ENCODE peak calls at places on chromosome 15, in four cellular contexts. One of them, this sample, is unnamed.

GRCh38 chr15:61517776-61518175 is 288.7 kb upstream of the RORA start:
- ATAC-seq in heart left ventricle: no peak
- ATAC-seq in gastrocnemius medialis: no peak
- ATAC-seq in CD4-positive, CD25-positive, alpha-beta regulatory T cell: no peak
- ATAC-seq in this sample: no peak

GRCh38 chr15:71011503-71012155 is 103.6 kb upstream of the THSD4 start:
- ATAC-seq in heart left ventricle: peak
- ATAC-seq in gastrocnemius medialis: no peak
- ATAC-seq in CD4-positive, CD25-positive, alpha-beta regulatory T cell: no peak
- ATAC-seq in this sample: no peak

GRCh38 chr15:31752905-31753304 is 277.4 kb upstream of the CHRNA7 start:
- ATAC-seq in heart left ventricle: no peak
- ATAC-seq in gastrocnemius medialis: no peak
- ATAC-seq in CD4-positive, CD25-positive, alpha-beta regulatory T cell: no peak
- ATAC-seq in this sample: no peak

GRCh38 chr15:99154271-99154670 is 49.4 kb downstream of the SYNM start:
- ATAC-seq in heart left ventricle: no peak
- ATAC-seq in gastrocnemius medialis: no peak
- ATAC-seq in CD4-positive, CD25-positive, alpha-beta regulatory T cell: no peak
- ATAC-seq in this sample: no peak

GRCh38 chr15:78035319-78035718 is 42.2 kb downstream of the TBC1D2B start:
- ATAC-seq in heart left ventricle: peak
- ATAC-seq in gastrocnemius medialis: no peak
- ATAC-seq in CD4-positive, CD25-positive, alpha-beta regulatory T cell: no peak
- ATAC-seq in this sample: peak

GRCh38 chr15:36678308-36678707 is 98.9 kb downstream of the CDIN1 start:
- ATAC-seq in heart left ventricle: peak
- ATAC-seq in gastrocnemius medialis: no peak
- ATAC-seq in CD4-positive, CD25-positive, alpha-beta regulatory T cell: no peak
- ATAC-seq in this sample: no peak

GRCh38 chr15:101438482-101439284 is 50.8 kb downstream of the PCSK6 start:
- ATAC-seq in heart left ventricle: no peak
- ATAC-seq in gastrocnemius medialis: no peak
- ATAC-seq in CD4-positive, CD25-positive, alpha-beta regulatory T cell: no peak
- ATAC-seq in this sample: no peak

GRCh38 chr15:92958105-92958504 is 58.0 kb downstream of the CHD2 start:
- ATAC-seq in heart left ventricle: no peak
- ATAC-seq in gastrocnemius medialis: no peak
- ATAC-seq in CD4-positive, CD25-positive, alpha-beta regulatory T cell: peak
- ATAC-seq in this sample: no peak

GRCh38 chr15:39167114-39168058 is 413.5 kb upstream of the THBS1 start:
- ATAC-seq in heart left ventricle: peak
- ATAC-seq in gastrocnemius medialis: peak
- ATAC-seq in CD4-positive, CD25-positive, alpha-beta regulatory T cell: no peak
- ATAC-seq in this sample: peak

GRCh38 chr15:41866872-41867579 is 26.8 kb downstream of the SPTBN5 start:
- ATAC-seq in heart left ventricle: no peak
- ATAC-seq in gastrocnemius medialis: no peak
- ATAC-seq in CD4-positive, CD25-positive, alpha-beta regulatory T cell: no peak
- ATAC-seq in this sample: no peak

GRCh38 chr15:39156166-39156565 is 424.7 kb upstream of the THBS1 start:
- ATAC-seq in heart left ventricle: peak
- ATAC-seq in gastrocnemius medialis: peak
- ATAC-seq in CD4-positive, CD25-positive, alpha-beta regulatory T cell: no peak
- ATAC-seq in this sample: peak

GRCh38 chr15:60552224-60552623 is 73.3 kb upstream of the ICE2 start:
- ATAC-seq in heart left ventricle: no peak
- ATAC-seq in gastrocnemius medialis: no peak
- ATAC-seq in CD4-positive, CD25-positive, alpha-beta regulatory T cell: no peak
- ATAC-seq in this sample: no peak

GRCh38 chr15:92664178-92664900 is 8.8 kb upstream of the FAM174B start:
- ATAC-seq in heart left ventricle: no peak
- ATAC-seq in gastrocnemius medialis: no peak
- ATAC-seq in CD4-positive, CD25-positive, alpha-beta regulatory T cell: no peak
- ATAC-seq in this sample: no peak

GRCh38 chr15:48395532-48396011 is 64.3 kb downstream of the DUT start:
- ATAC-seq in heart left ventricle: peak
- ATAC-seq in gastrocnemius medialis: peak
- ATAC-seq in CD4-positive, CD25-positive, alpha-beta regulatory T cell: no peak
- ATAC-seq in this sample: peak

GRCh38 chr15:77266708-77267387 is 153.1 kb downstream of the PEAK1 start:
- ATAC-seq in heart left ventricle: no peak
- ATAC-seq in gastrocnemius medialis: no peak
- ATAC-seq in CD4-positive, CD25-positive, alpha-beta regulatory T cell: no peak
- ATAC-seq in this sample: no peak

GRCh38 chr15:75712668-75713337 is at the start of gene CSPG4:
- ATAC-seq in heart left ventricle: peak
- ATAC-seq in gastrocnemius medialis: peak
- ATAC-seq in CD4-positive, CD25-positive, alpha-beta regulatory T cell: no peak
- ATAC-seq in this sample: peak

GRCh38 chr15:77747175-77748077 is 114.7 kb upstream of the LINGO1 start:
- ATAC-seq in heart left ventricle: no peak
- ATAC-seq in gastrocnemius medialis: no peak
- ATAC-seq in CD4-positive, CD25-positive, alpha-beta regulatory T cell: no peak
- ATAC-seq in this sample: peak

GRCh38 chr15:40320931-40321371 is 2.5 kb upstream of the INAFM2 start:
- ATAC-seq in heart left ventricle: no peak
- ATAC-seq in gastrocnemius medialis: peak
- ATAC-seq in CD4-positive, CD25-positive, alpha-beta regulatory T cell: peak
- ATAC-seq in this sample: no peak

GRCh38 chr15:42693496-42693895 is 43.4 kb downstream of the CDAN1 start:
- ATAC-seq in heart left ventricle: no peak
- ATAC-seq in gastrocnemius medialis: no peak
- ATAC-seq in CD4-positive, CD25-positive, alpha-beta regulatory T cell: no peak
- ATAC-seq in this sample: no peak

GRCh38 chr15:34994925-34995324 is 6.8 kb upstream of the ZNF770 start:
- ATAC-seq in heart left ventricle: no peak
- ATAC-seq in gastrocnemius medialis: no peak
- ATAC-seq in CD4-positive, CD25-positive, alpha-beta regulatory T cell: no peak
- ATAC-seq in this sample: no peak
- H3K27ac ChIP-seq in heart left ventricle: no peak
- H3K27ac ChIP-seq in gastrocnemius medialis: no peak
- H3K27ac ChIP-seq in CD4-positive, CD25-positive, alpha-beta regulatory T cell: no peak
- H3K27ac ChIP-seq in this sample: no peak

GRCh38 chr15:57223887-57224286 is 152.4 kb upstream of the CGNL1 start:
- ATAC-seq in heart left ventricle: no peak
- ATAC-seq in gastrocnemius medialis: no peak
- ATAC-seq in CD4-positive, CD25-positive, alpha-beta regulatory T cell: no peak
- ATAC-seq in this sample: no peak

GRCh38 chr15:57217716-57218598 is 158.3 kb upstream of the CGNL1 start:
- ATAC-seq in heart left ventricle: no peak
- ATAC-seq in gastrocnemius medialis: no peak
- ATAC-seq in CD4-positive, CD25-positive, alpha-beta regulatory T cell: no peak
- ATAC-seq in this sample: no peak

GRCh38 chr15:57218826-57219576 is 157.3 kb upstream of the CGNL1 start:
- ATAC-seq in heart left ventricle: peak
- ATAC-seq in gastrocnemius medialis: no peak
- ATAC-seq in CD4-positive, CD25-positive, alpha-beta regulatory T cell: no peak
- ATAC-seq in this sample: no peak

GRCh38 chr15:57223345-57223744 is 153.0 kb upstream of the CGNL1 start:
- ATAC-seq in heart left ventricle: no peak
- ATAC-seq in gastrocnemius medialis: no peak
- ATAC-seq in CD4-positive, CD25-positive, alpha-beta regulatory T cell: no peak
- ATAC-seq in this sample: no peak

DNA sequence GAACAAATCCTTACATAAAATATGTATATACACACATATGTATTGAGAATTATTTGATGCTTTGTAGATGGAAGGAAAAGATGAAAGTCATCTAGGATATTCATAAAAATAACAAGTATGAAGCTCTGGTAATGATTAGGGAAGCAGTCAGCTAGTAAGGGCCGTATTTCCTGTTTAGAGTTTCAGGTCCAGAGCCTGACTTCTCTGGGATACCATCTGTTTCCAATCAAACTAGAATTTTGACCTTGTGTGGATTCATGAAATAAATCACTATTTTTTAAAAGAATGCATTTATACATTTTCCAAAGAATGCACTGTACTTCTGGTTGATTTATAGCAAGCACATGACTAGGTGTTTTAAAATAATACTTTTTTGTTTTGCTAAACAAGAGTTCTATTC is 156.1 kb upstream of the CGNL1 start:
- ATAC-seq in heart left ventricle: peak
- ATAC-seq in gastrocnemius medialis: no peak
- ATAC-seq in CD4-positive, CD25-positive, alpha-beta regulatory T cell: no peak
- ATAC-seq in this sample: no peak
- H3K4me3 ChIP-seq in heart left ventricle: no peak
- H3K4me3 ChIP-seq in gastrocnemius medialis: no peak
- H3K4me3 ChIP-seq in CD4-positive, CD25-positive, alpha-beta regulatory T cell: no peak
- H3K4me3 ChIP-seq in this sample: no peak

DNA sequence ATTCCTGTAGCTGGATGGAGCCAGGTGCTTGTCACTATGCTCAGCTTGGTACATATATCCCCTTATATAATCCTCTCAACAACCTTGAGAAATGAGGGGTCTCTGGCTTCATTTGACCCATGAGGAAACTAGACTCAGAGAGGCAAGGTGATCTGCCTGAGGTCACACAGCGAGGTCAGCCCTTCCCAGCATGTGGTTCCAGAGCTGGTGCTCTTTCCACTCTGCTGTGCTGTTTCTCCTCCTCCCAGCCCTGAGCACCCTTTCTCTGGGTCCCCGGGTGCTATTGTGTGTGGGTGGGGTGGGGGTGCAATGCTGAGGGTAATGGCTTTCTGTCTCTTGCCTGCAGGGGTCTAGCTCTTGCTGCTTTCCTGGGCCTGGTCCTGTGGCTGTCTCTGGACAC is 19.3 kb downstream of the SLC28A1 start:
- ATAC-seq in heart left ventricle: no peak
- ATAC-seq in gastrocnemius medialis: no peak
- ATAC-seq in CD4-positive, CD25-positive, alpha-beta regulatory T cell: no peak
- ATAC-seq in this sample: no peak
- H3K27ac ChIP-seq in heart left ventricle: peak
- H3K27ac ChIP-seq in gastrocnemius medialis: peak
- H3K27ac ChIP-seq in CD4-positive, CD25-positive, alpha-beta regulatory T cell: no peak
- H3K27ac ChIP-seq in this sample: no peak

DNA sequence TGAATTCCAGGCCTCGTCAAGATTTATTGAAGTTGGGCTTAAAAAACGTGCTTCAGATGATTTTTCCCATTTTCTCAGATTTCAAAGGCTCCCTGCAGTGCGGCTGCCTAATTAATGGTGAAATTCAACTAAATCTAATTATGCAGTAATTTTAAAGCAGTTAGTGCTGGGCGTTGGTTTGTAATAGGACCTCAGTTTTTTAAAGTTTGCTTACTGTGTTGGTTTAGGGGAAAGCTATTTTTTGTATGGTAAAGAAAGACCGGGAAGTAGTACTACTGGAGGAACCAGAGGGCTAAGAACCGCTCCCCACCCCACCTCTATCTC is 11.6 kb downstream of the NR2F2 start:
- ATAC-seq in heart left ventricle: no peak
- ATAC-seq in gastrocnemius medialis: no peak
- ATAC-seq in CD4-positive, CD25-positive, alpha-beta regulatory T cell: no peak
- ATAC-seq in this sample: no peak
- H3K4me3 ChIP-seq in heart left ventricle: peak
- H3K4me3 ChIP-seq in gastrocnemius medialis: peak
- H3K4me3 ChIP-seq in CD4-positive, CD25-positive, alpha-beta regulatory T cell: no peak
- H3K4me3 ChIP-seq in this sample: peak

DNA sequence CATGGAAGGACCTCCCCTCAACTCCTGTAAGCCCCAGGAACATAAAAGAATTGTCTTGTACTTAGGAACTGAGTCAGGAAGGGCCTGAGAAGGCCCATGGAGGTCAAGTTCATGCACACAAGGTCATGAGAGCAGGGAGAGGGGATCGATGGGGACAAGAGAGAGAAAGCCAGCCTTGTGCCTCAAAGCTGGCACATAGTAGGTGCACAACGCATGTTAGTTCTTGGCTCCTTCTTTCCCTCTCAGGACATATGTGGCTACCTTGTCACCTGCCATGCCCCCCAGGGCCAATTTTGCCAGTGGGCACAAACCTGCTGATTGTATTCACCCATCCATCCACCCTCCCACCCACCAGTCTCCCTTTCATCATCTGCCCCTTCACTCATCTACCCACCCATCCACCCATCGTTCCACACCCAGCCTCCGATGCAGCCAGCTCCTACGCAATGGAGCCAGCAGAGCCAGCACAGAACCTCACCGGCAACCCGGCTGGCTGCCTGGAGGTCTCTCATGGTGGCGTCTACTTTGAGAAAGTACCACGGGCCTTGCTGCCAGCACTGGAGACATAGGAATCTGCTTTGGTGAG is 52.4 kb upstream of the INSYN1 start:
- ATAC-seq in heart left ventricle: no peak
- ATAC-seq in gastrocnemius medialis: no peak
- ATAC-seq in CD4-positive, CD25-positive, alpha-beta regulatory T cell: no peak
- ATAC-seq in this sample: no peak
- H3K27ac ChIP-seq in heart left ventricle: no peak
- H3K27ac ChIP-seq in gastrocnemius medialis: no peak
- H3K27ac ChIP-seq in CD4-positive, CD25-positive, alpha-beta regulatory T cell: no peak
- H3K27ac ChIP-seq in this sample: no peak

GRCh38 chr15:58433597-58434333 is 2.0 kb downstream of the LIPC start:
- ATAC-seq in heart left ventricle: no peak
- ATAC-seq in gastrocnemius medialis: no peak
- ATAC-seq in CD4-positive, CD25-positive, alpha-beta regulatory T cell: no peak
- ATAC-seq in this sample: no peak

GRCh38 chr15:58434334-58434888 is 2.6 kb downstream of the LIPC start:
- ATAC-seq in heart left ventricle: no peak
- ATAC-seq in gastrocnemius medialis: no peak
- ATAC-seq in CD4-positive, CD25-positive, alpha-beta regulatory T cell: no peak
- ATAC-seq in this sample: no peak

GRCh38 chr15:58431221-58432149 is at the start of gene LIPC:
- ATAC-seq in heart left ventricle: no peak
- ATAC-seq in gastrocnemius medialis: no peak
- ATAC-seq in CD4-positive, CD25-positive, alpha-beta regulatory T cell: no peak
- ATAC-seq in this sample: no peak

GRCh38 chr15:58430224-58430787 is 1.5 kb upstream of the LIPC start:
- ATAC-seq in heart left ventricle: no peak
- ATAC-seq in gastrocnemius medialis: no peak
- ATAC-seq in CD4-positive, CD25-positive, alpha-beta regulatory T cell: no peak
- ATAC-seq in this sample: no peak

GRCh38 chr15:58432421-58432820 is 630 bp downstream of the LIPC start:
- ATAC-seq in heart left ventricle: no peak
- ATAC-seq in gastrocnemius medialis: peak
- ATAC-seq in CD4-positive, CD25-positive, alpha-beta regulatory T cell: no peak
- ATAC-seq in this sample: no peak
- H3K4me3 ChIP-seq in heart left ventricle: no peak
- H3K4me3 ChIP-seq in gastrocnemius medialis: no peak
- H3K4me3 ChIP-seq in CD4-positive, CD25-positive, alpha-beta regulatory T cell: no peak
- H3K4me3 ChIP-seq in this sample: no peak

This sample was measured in gastroesophageal sphincter.